ENCODE peak calls at places on chromosome 4, in seven cellular contexts. W, T, U, C, E, V and I are unnamed samples. For H3K4me1 and H3K27me3, the result is how much of the 10 kb centered on the place peaks cover.

GRCh38 chr4:51885371-51885770 is 42.4 kb downstream of the DCUN1D4 start:
- DNase-seq in V (peak), E (peak), C (no peak), T (no peak), U (peak), W (no peak), I (no peak)

GRCh38 chr4:106681381-106681921 is 312.9 kb upstream of the GIMD1 start:
- DNase-seq in V (no peak), T (no peak), U (no peak), W (no peak), E (no peak), C (no peak), I (peak)

GRCh38 chr4:139663561-139664138 is 2.0 kb upstream of the MGST2 start:
- DNase-seq in T (no peak), E (no peak), C (no peak), W (no peak), V (no peak), U (no peak), I (no peak)

GRCh38 chr4:154529737-154530136 is 20.5 kb downstream of the PLRG1 start:
- DNase-seq in V (no peak), C (no peak), E (no peak), W (no peak), T (no peak), U (no peak), I (no peak)

GRCh38 chr4:139461022-139461421 is 7.1 kb downstream of the RAB33B start:
- DNase-seq in W (no peak), C (no peak), V (no peak), T (no peak), U (no peak), E (no peak), I (no peak)

GRCh38 chr4:142248946-142249345 is 597.2 kb downstream of the INPP4B start:
- DNase-seq in V (no peak), E (no peak), C (no peak), W (no peak), U (no peak), T (no peak), I (no peak)

GRCh38 chr4:54234497-54235205 is 5.6 kb downstream of the PDGFRA start:
- DNase-seq in C (no peak), V (no peak), E (no peak), W (no peak), T (no peak), U (no peak), I (no peak)

GRCh38 chr4:112704991-112705845 is 68.3 kb downstream of the LARP7 start:
- DNase-seq in W (no peak), T (peak), C (peak), E (peak), U (no peak), V (peak), I (peak)

GRCh38 chr4:148834804-148835598 is 392.8 kb upstream of the NR3C2 start:
- DNase-seq in V (peak), W (no peak), U (no peak), C (no peak), T (no peak), E (no peak), I (no peak)

GRCh38 chr4:986428-986948 is 356 bp upstream of the IDUA start:
- DNase-seq in W (no peak), T (no peak), V (no peak), U (no peak), C (no peak), E (no peak), I (no peak)

GRCh38 chr4:5708829-5709680 is 696 bp upstream of the EVC2 start:
- DNase-seq in V (peak), T (peak), E (no peak), C (no peak), W (no peak), U (no peak), I (no peak)

GRCh38 chr4:24582235-24582863 is 2.0 kb downstream of the DHX15 start:
- DNase-seq in E (no peak), U (no peak), C (no peak), V (peak), T (no peak), W (no peak), I (no peak)

GRCh38 chr4:159175165-159175988 is 72.5 kb downstream of the RAPGEF2 start:
- DNase-seq in T (peak), C (peak), U (peak), V (peak), E (peak), W (peak), I (peak)

GRCh38 chr4:54541426-54542118 is 116.2 kb upstream of the KIT start:
- DNase-seq in T (no peak), C (no peak), E (no peak), V (no peak), U (no peak), W (no peak), I (no peak)

GRCh38 chr4:3197366-3198105 is 51.4 kb upstream of the MSANTD1 start:
- DNase-seq in V (no peak), T (peak), C (peak), W (no peak), U (no peak), E (no peak), I (no peak)

GRCh38 chr4:147658501-147658900 is 25.5 kb downstream of the PRMT9 start:
- DNase-seq in W (no peak), C (no peak), E (no peak), U (no peak), T (no peak), V (no peak), I (no peak)

GRCh38 chr4:88616275-88616996 is 24.2 kb downstream of the HERC3 start:
- DNase-seq in T (no peak), U (no peak), W (no peak), E (no peak), C (no peak), V (no peak), I (no peak)

GRCh38 chr4:170423137-170423536 is 333.4 kb upstream of the AADAT start:
- DNase-seq in U (no peak), W (no peak), E (no peak), T (no peak), C (no peak), V (no peak), I (no peak)

GRCh38 chr4:129446074-129446473 is 350.1 kb downstream of the C4orf33 start:
- DNase-seq in V (no peak), C (no peak), W (no peak), U (no peak), T (no peak), E (peak), I (no peak)

GRCh38 chr4:110364911-110365520 is 110.9 kb upstream of the ENPEP start:
- DNase-seq in V (peak), E (no peak), C (no peak), T (peak), W (no peak), U (no peak), I (no peak)

GRCh38 chr4:158586881-158587280 is 65.2 kb downstream of the RXFP1 start:
- DNase-seq in W (no peak), U (no peak), T (no peak), V (no peak), E (no peak), C (no peak), I (no peak)

GRCh38 chr4:88939697-88940096 is 117.3 kb downstream of the FAM13A start:
- DNase-seq in U (no peak), V (no peak), E (no peak), T (no peak), W (no peak), C (no peak), I (no peak)

GRCh38 chr4:25284466-25284865 is 28.1 kb upstream of the ZCCHC4 start:
- DNase-seq in C (no peak), V (no peak), U (no peak), W (no peak), E (no peak), T (no peak), I (no peak)

GRCh38 chr4:38687571-38688011 is 23.6 kb downstream of the KLF3 start:
- DNase-seq in T (no peak), U (no peak), C (no peak), W (no peak), V (no peak), E (no peak), I (no peak)

GRCh38 chr4:24105183-24106039 is 215.6 kb upstream of the PPARGC1A start:
- DNase-seq in U (no peak), V (peak), C (no peak), T (no peak), E (no peak), W (no peak), I (peak)

GRCh38 chr4:8495803-8496202 is 55.2 kb downstream of the TRMT44 start:
- DNase-seq in T (no peak), U (peak), W (no peak), E (no peak), V (no peak), C (peak), I (no peak)

GRCh38 chr4:4874254-4874653 is 14.8 kb downstream of the MSX1 start:
- DNase-seq in T (no peak), V (no peak), C (no peak), W (no peak), E (no peak), U (no peak), I (no peak)

DNA sequence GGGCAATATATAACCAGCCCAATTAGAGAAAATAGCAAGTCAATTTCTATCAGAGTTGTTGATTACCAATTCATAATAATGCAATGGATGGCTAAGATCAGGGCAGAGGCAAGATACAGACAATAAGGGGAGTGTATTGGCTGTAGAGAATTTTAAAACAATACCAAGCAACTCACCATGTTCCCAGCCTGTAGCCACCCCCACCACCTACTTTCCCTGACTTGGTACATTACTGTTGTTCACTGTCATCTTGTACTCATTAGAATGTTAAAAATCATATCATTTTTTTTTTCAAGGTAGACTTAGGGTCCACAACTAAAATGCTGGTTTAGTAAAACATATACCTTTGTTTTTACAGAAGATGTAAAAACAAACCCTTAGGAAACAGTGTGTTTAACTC is 27.7 kb downstream of the HNRNPD start:
- DNase-seq in W (no peak), V (no peak), U (no peak), T (no peak), E (no peak), C (no peak), I (no peak)
- H3K27ac ChIP-seq in W (no peak), V (no peak), U (no peak), T (no peak), E (no peak), C (no peak), I (no peak)

GRCh38 chr4:82777857-82778525 is 20.6 kb downstream of the SCD5 start:
- DNase-seq in U (no peak), C (no peak), E (no peak), T (peak), V (no peak), W (no peak), I (no peak)

GRCh38 chr4:82780398-82781231 is 18.0 kb downstream of the SCD5 start:
- DNase-seq in W (no peak), T (peak), E (no peak), C (peak), U (peak), V (peak), I (peak)

GRCh38 chr4:82782626-82783025 is 16.0 kb downstream of the SCD5 start:
- DNase-seq in C (no peak), W (no peak), E (no peak), T (peak), V (no peak), U (peak), I (no peak)

GRCh38 chr4:82776925-82777542 is 21.6 kb downstream of the SCD5 start:
- DNase-seq in E (no peak), C (no peak), T (no peak), V (no peak), U (peak), W (no peak), I (no peak)

GRCh38 chr4:82779032-82779431 is 19.6 kb downstream of the SCD5 start:
- DNase-seq in T (peak), V (no peak), U (no peak), C (no peak), E (no peak), W (no peak), I (no peak)
- H3K4me1 ChIP-seq in T (under half), V (under half), U (half or more), C (under half), E (half or more), W (under half), I (under half)

GRCh38 chr4:120703908-120704307 is 218.6 kb downstream of the PRDM5 start:
- DNase-seq in W (no peak), E (no peak), U (no peak), V (no peak), T (no peak), C (no peak), I (no peak)
- H3K27me3 ChIP-seq in W (under half), E (under half), U (under half), V (under half), T (under half), C (under half), I (under half)

DNA sequence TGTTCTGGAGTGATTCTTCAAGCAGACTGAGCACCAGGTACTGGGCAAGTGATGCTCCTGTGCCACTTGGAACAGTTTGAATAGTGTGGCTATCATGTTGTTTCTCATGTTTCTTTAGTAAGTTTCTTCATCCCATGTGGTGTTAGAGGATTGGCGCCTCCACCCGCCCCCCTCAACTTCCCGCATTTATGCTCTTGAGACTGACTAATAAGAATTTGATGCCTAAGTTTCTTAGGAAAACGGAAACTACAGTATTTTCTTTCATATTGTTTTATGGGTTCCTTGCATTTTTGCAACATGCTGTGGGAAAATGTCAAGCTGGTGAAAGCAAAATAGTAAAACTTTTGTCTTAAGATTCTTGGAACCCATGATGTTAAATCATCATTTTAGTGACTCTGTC is 101.2 kb upstream of the SLC4A4 start:
- DNase-seq in T (no peak), U (no peak), W (no peak), C (no peak), E (no peak), V (no peak), I (no peak)
- H3K27ac ChIP-seq in T (no peak), U (no peak), W (no peak), C (no peak), E (no peak), V (no peak), I (no peak)